ENCODE peak calls at places on chromosomes 5 and 9, in six cellular contexts. One of them, this sample, is unnamed.

GRCh38 chr5:143063175-143063970 is 293.2 kb downstream of the ARHGAP26 start:
- DNase-seq in MM.1S: no peak
- DNase-seq in upper lobe of right lung: no peak
- DNase-seq in left ventricle myocardium inferior: peak; percentile 76
- DNase-seq in IMR-90: peak; percentile 51
- DNase-seq in pancreas: no peak
- DNase-seq in this sample: no peak

GRCh38 chr9:93674580-93675335 is 98.4 kb downstream of the PHF2 start:
- DNase-seq in left ventricle myocardium inferior: peak; percentile 8
- DNase-seq in IMR-90: no peak
- DNase-seq in pancreas: peak; percentile 6
- DNase-seq in MM.1S: no peak
- DNase-seq in upper lobe of right lung: peak; percentile 40
- DNase-seq in this sample: no peak

GRCh38 chr5:66149950-66150349 is 5.8 kb downstream of the SREK1 start:
- DNase-seq in left ventricle myocardium inferior: no peak
- DNase-seq in upper lobe of right lung: no peak
- DNase-seq in MM.1S: no peak
- DNase-seq in pancreas: no peak
- DNase-seq in IMR-90: no peak
- DNase-seq in this sample: no peak

GRCh38 chr9:33236571-33236970 is 3.4 kb upstream of the SPINK4 start:
- DNase-seq in pancreas: no peak
- DNase-seq in IMR-90: peak; percentile 39
- DNase-seq in MM.1S: no peak
- DNase-seq in left ventricle myocardium inferior: no peak
- DNase-seq in upper lobe of right lung: no peak
- DNase-seq in this sample: no peak

GRCh38 chr5:36242534-36243144 is 914 bp upstream of the NADK2 start:
- DNase-seq in upper lobe of right lung: no peak
- DNase-seq in pancreas: no peak
- DNase-seq in left ventricle myocardium inferior: no peak
- DNase-seq in MM.1S: no peak
- DNase-seq in IMR-90: no peak
- DNase-seq in this sample: peak; percentile 64

GRCh38 chr5:110726249-110727024 is at the start of gene TMEM232:
- DNase-seq in upper lobe of right lung: peak; percentile 80
- DNase-seq in left ventricle myocardium inferior: peak; percentile 51
- DNase-seq in pancreas: peak; percentile 78
- DNase-seq in MM.1S: peak; percentile 90
- DNase-seq in IMR-90: peak; percentile 78
- DNase-seq in this sample: peak; percentile 91

GRCh38 chr9:91693226-91693625 is 256.8 kb downstream of the ROR2 start:
- DNase-seq in upper lobe of right lung: no peak
- DNase-seq in pancreas: no peak
- DNase-seq in left ventricle myocardium inferior: no peak
- DNase-seq in IMR-90: no peak
- DNase-seq in MM.1S: no peak
- DNase-seq in this sample: no peak

GRCh38 chr9:29211681-29212589 is 1638.7 kb upstream of the C9orf72 start:
- DNase-seq in pancreas: peak; percentile 63
- DNase-seq in IMR-90: no peak
- DNase-seq in left ventricle myocardium inferior: no peak
- DNase-seq in MM.1S: peak; percentile 73
- DNase-seq in upper lobe of right lung: peak; percentile 74
- DNase-seq in this sample: peak; percentile 19

GRCh38 chr5:78056901-78057514 is 237.5 kb downstream of the AP3B1 start:
- DNase-seq in pancreas: no peak
- DNase-seq in left ventricle myocardium inferior: no peak
- DNase-seq in upper lobe of right lung: no peak
- DNase-seq in IMR-90: no peak
- DNase-seq in MM.1S: no peak
- DNase-seq in this sample: no peak

GRCh38 chr9:121066850-121067249 is 7.9 kb upstream of the CNTRL start:
- DNase-seq in upper lobe of right lung: no peak
- DNase-seq in left ventricle myocardium inferior: no peak
- DNase-seq in IMR-90: no peak
- DNase-seq in pancreas: no peak
- DNase-seq in MM.1S: no peak
- DNase-seq in this sample: no peak

GRCh38 chr9:108002296-108003056 is 512.9 kb upstream of the KLF4 start:
- DNase-seq in left ventricle myocardium inferior: no peak
- DNase-seq in MM.1S: no peak
- DNase-seq in upper lobe of right lung: no peak
- DNase-seq in pancreas: no peak
- DNase-seq in IMR-90: peak; percentile 66
- DNase-seq in this sample: peak; percentile 2

GRCh38 chr5:15463231-15463630 is 36.7 kb upstream of the FBXL7 start:
- DNase-seq in MM.1S: peak; percentile 57
- DNase-seq in upper lobe of right lung: no peak
- DNase-seq in pancreas: no peak
- DNase-seq in IMR-90: peak; percentile 33
- DNase-seq in left ventricle myocardium inferior: no peak
- DNase-seq in this sample: no peak

GRCh38 chr9:113636165-113636564 is 172.6 kb downstream of the RGS3 start:
- DNase-seq in upper lobe of right lung: peak; percentile 52
- DNase-seq in left ventricle myocardium inferior: no peak
- DNase-seq in MM.1S: no peak
- DNase-seq in IMR-90: peak; percentile 91
- DNase-seq in pancreas: no peak
- DNase-seq in this sample: no peak

GRCh38 chr9:70044450-70045307 is 1.0 kb downstream of the MAMDC2 start:
- DNase-seq in IMR-90: peak; percentile 63
- DNase-seq in upper lobe of right lung: no peak
- DNase-seq in MM.1S: peak; percentile 80
- DNase-seq in pancreas: peak; percentile 36
- DNase-seq in left ventricle myocardium inferior: peak; percentile 25
- DNase-seq in this sample: peak; percentile 8
- H3K4me3 ChIP-seq in IMR-90: peak overlapping the region; percentile 57
- H3K4me3 ChIP-seq in upper lobe of right lung: peak overlapping the region; percentile 51
- H3K4me3 ChIP-seq in MM.1S: peak overlapping the region; percentile 74
- H3K4me3 ChIP-seq in pancreas: peak overlapping the region; percentile 34
- H3K4me3 ChIP-seq in left ventricle myocardium inferior: peak overlapping the region; percentile 72
- H3K4me3 ChIP-seq in this sample: peak overlapping the region; percentile 41

DNA sequence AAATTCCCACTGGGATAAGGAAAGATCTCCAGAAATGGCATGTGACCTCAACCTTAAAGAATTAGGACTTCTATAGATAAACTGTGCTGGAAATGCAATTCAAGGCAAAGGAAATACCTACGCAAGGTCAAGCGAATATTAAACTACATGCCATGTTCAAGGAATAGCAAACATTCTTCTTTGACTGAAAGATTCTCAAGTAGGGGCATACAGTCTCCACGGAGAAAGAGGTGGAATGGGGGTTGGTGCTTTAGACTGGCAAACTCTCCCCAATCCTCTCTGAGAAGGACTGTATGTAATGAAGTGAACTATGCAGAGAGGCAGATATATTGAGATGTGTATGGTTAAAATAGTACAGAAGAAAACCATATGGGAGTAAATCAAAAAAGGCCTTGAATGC is 6.1 kb downstream of the RICTOR start:
- DNase-seq in left ventricle myocardium inferior: no peak
- DNase-seq in upper lobe of right lung: no peak
- DNase-seq in MM.1S: no peak
- DNase-seq in IMR-90: no peak
- DNase-seq in pancreas: no peak
- DNase-seq in this sample: no peak
- H3K4me1 ChIP-seq in left ventricle myocardium inferior: peaks cover 88% of the 10 kb centered on the region
- H3K4me1 ChIP-seq in upper lobe of right lung: peaks cover 31% of the 10 kb centered on the region
- H3K4me1 ChIP-seq in MM.1S: peaks cover 8% of the 10 kb centered on the region
- H3K4me1 ChIP-seq in IMR-90: peaks cover 2% of the 10 kb centered on the region
- H3K4me1 ChIP-seq in pancreas: peaks cover 15% of the 10 kb centered on the region
- H3K4me1 ChIP-seq in this sample: peaks cover under 1% of the 10 kb centered on the region

GRCh38 chr5:42377496-42377895 is 45.7 kb upstream of the GHR start:
- DNase-seq in upper lobe of right lung: no peak
- DNase-seq in left ventricle myocardium inferior: no peak
- DNase-seq in pancreas: no peak
- DNase-seq in IMR-90: no peak
- DNase-seq in MM.1S: no peak
- DNase-seq in this sample: no peak
- H3K9me3 ChIP-seq in upper lobe of right lung: no peaks in the 10 kb centered on the region
- H3K9me3 ChIP-seq in left ventricle myocardium inferior: no peaks in the 10 kb centered on the region
- H3K9me3 ChIP-seq in pancreas: no peaks in the 10 kb centered on the region
- H3K9me3 ChIP-seq in IMR-90: no peaks in the 10 kb centered on the region
- H3K9me3 ChIP-seq in MM.1S: no peaks in the 10 kb centered on the region
- H3K9me3 ChIP-seq in this sample: no peaks in the 10 kb centered on the region

GRCh38 chr5:57696005-57696755 is 213.6 kb upstream of the ACTBL2 start:
- DNase-seq in upper lobe of right lung: no peak
- DNase-seq in MM.1S: no peak
- DNase-seq in IMR-90: no peak
- DNase-seq in pancreas: no peak
- DNase-seq in left ventricle myocardium inferior: no peak
- DNase-seq in this sample: no peak

GRCh38 chr5:57695179-57695578 is 212.6 kb upstream of the ACTBL2 start:
- DNase-seq in pancreas: no peak
- DNase-seq in left ventricle myocardium inferior: no peak
- DNase-seq in upper lobe of right lung: no peak
- DNase-seq in MM.1S: no peak
- DNase-seq in IMR-90: no peak
- DNase-seq in this sample: peak; percentile 48

GRCh38 chr5:57690724-57691123 is 208.1 kb upstream of the ACTBL2 start:
- DNase-seq in MM.1S: no peak
- DNase-seq in upper lobe of right lung: no peak
- DNase-seq in left ventricle myocardium inferior: no peak
- DNase-seq in IMR-90: no peak
- DNase-seq in pancreas: no peak
- DNase-seq in this sample: no peak

GRCh38 chr5:57693488-57694305 is 211.1 kb upstream of the ACTBL2 start:
- DNase-seq in MM.1S: no peak
- DNase-seq in pancreas: no peak
- DNase-seq in left ventricle myocardium inferior: no peak
- DNase-seq in IMR-90: peak; percentile 11
- DNase-seq in upper lobe of right lung: no peak
- DNase-seq in this sample: no peak

DNA sequence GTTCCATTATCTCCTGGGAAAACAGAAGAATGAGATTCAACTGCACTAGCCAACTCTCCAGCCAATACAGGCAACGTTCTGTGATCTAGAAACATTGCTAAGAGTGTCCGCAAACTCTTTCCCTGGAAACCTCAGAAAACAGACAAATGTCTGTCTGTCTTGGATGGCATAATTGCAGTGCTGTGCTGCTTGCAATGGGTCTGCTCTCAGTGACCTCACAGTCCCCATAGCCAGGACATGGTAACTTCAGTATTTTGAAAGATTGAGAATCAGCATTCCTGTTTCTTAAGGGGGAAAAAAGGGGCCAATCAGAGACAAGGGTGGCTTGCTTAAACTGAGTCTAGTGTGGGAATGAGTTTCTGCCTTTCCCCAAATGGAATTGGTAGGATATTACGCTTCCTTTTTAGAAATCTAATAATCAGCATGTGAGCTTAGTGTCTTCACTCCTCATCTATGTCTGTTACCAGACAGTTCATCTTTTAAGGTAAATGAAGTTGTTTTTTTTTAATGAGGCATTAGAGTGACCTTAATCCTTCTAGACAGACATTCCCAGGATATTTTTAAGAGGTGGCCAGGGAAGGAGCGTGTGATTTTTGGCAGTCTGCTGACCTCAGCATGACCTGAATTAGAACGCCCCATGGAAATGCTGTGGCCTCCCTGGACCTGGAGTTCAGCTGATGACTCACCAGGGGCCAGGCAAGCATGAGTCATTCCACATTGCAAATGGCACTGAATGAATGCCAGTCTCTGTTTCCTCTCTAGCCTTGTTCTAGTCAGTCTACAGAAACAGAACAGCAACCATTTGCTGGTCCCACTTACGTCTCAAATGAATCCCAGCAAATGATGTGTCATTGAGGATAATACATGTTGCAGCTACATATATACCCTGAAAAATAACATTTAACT is 210.2 kb upstream of the ACTBL2 start:
- DNase-seq in upper lobe of right lung: peak; percentile 61
- DNase-seq in IMR-90: peak; percentile 94
- DNase-seq in pancreas: peak; percentile 75
- DNase-seq in left ventricle myocardium inferior: peak; percentile 56
- DNase-seq in MM.1S: no peak
- DNase-seq in this sample: peak; percentile 82
- H3K4me3 ChIP-seq in upper lobe of right lung: no peak overlapping the region
- H3K4me3 ChIP-seq in IMR-90: no peak overlapping the region
- H3K4me3 ChIP-seq in pancreas: no peak overlapping the region
- H3K4me3 ChIP-seq in left ventricle myocardium inferior: peak overlapping the region; percentile 1
- H3K4me3 ChIP-seq in MM.1S: no peak overlapping the region
- H3K4me3 ChIP-seq in this sample: no peak overlapping the region

GRCh38 chr9:128098017-128098935 is 29.3 kb downstream of the PTGES2 start:
- DNase-seq in IMR-90: peak; percentile 98
- DNase-seq in pancreas: peak; percentile 95
- DNase-seq in left ventricle myocardium inferior: peak; percentile 90
- DNase-seq in upper lobe of right lung: peak; percentile 95
- DNase-seq in MM.1S: no peak
- DNase-seq in this sample: peak; percentile 99

GRCh38 chr9:128098936-128099931 is 28.3 kb downstream of the PTGES2 start:
- DNase-seq in MM.1S: no peak
- DNase-seq in IMR-90: no peak
- DNase-seq in upper lobe of right lung: no peak
- DNase-seq in left ventricle myocardium inferior: no peak
- DNase-seq in pancreas: no peak
- DNase-seq in this sample: peak; percentile 85

GRCh38 chr9:128094950-128095544 is 27.0 kb downstream of the SLC25A25 start:
- DNase-seq in left ventricle myocardium inferior: no peak
- DNase-seq in MM.1S: no peak
- DNase-seq in pancreas: no peak
- DNase-seq in upper lobe of right lung: no peak
- DNase-seq in IMR-90: no peak
- DNase-seq in this sample: no peak

GRCh38 chr9:128096614-128097013 is 28.6 kb downstream of the SLC25A25 start:
- DNase-seq in left ventricle myocardium inferior: no peak
- DNase-seq in MM.1S: no peak
- DNase-seq in pancreas: no peak
- DNase-seq in IMR-90: no peak
- DNase-seq in upper lobe of right lung: no peak
- DNase-seq in this sample: no peak

GRCh38 chr9:128097156-128098016 is 29.4 kb downstream of the SLC25A25 start:
- DNase-seq in IMR-90: no peak
- DNase-seq in MM.1S: no peak
- DNase-seq in pancreas: no peak
- DNase-seq in upper lobe of right lung: no peak
- DNase-seq in left ventricle myocardium inferior: no peak
- DNase-seq in this sample: no peak
- H3K4me1 ChIP-seq in IMR-90: peaks cover 43% of the 10 kb centered on the region
- H3K4me1 ChIP-seq in MM.1S: no peaks in the 10 kb centered on the region
- H3K4me1 ChIP-seq in pancreas: peaks cover 26% of the 10 kb centered on the region
- H3K4me1 ChIP-seq in upper lobe of right lung: peaks cover 84% of the 10 kb centered on the region
- H3K4me1 ChIP-seq in left ventricle myocardium inferior: peaks cover 100% of the 10 kb centered on the region
- H3K4me1 ChIP-seq in this sample: peaks cover 8% of the 10 kb centered on the region

GRCh38 chr5:64096771-64097170 is 68.9 kb upstream of the RNF180 start:
- DNase-seq in MM.1S: no peak
- DNase-seq in upper lobe of right lung: no peak
- DNase-seq in left ventricle myocardium inferior: no peak
- DNase-seq in IMR-90: no peak
- DNase-seq in pancreas: no peak
- DNase-seq in this sample: no peak
- H3K9me3 ChIP-seq in MM.1S: no peaks in the 10 kb centered on the region
- H3K9me3 ChIP-seq in upper lobe of right lung: no peaks in the 10 kb centered on the region
- H3K9me3 ChIP-seq in left ventricle myocardium inferior: peaks cover 7% of the 10 kb centered on the region
- H3K9me3 ChIP-seq in IMR-90: no peaks in the 10 kb centered on the region
- H3K9me3 ChIP-seq in pancreas: no peaks in the 10 kb centered on the region
- H3K9me3 ChIP-seq in this sample: no peaks in the 10 kb centered on the region

This sample was measured in small intestine.